ENCODE peak calls at places on chromosomes 13 and 19, in nine cellular contexts. One of them, this sample, is unnamed.

GRCh38 chr19:39160523-39160861 is 34.9 kb downstream of the PAK4 start:
- DNase-seq in HL-60: no peak
- DNase-seq in foreskin fibroblast: peak
- DNase-seq in A549: no peak
- DNase-seq in activated CD4-positive, alpha-beta T cell treated with anti-CD3 and anti-CD28 coated beads for 36 hours: no peak
- DNase-seq in right lobe of liver: no peak
- DNase-seq in bronchial epithelial cell: peak
- DNase-seq in T-helper 2 cell: no peak
- DNase-seq in kidney tubule cell: no peak
- DNase-seq in this sample: peak

GRCh38 chr13:47066261-47066660 is 169.4 kb upstream of the HTR2A start:
- DNase-seq in HL-60: no peak
- DNase-seq in foreskin fibroblast: no peak
- DNase-seq in A549: no peak
- DNase-seq in activated CD4-positive, alpha-beta T cell treated with anti-CD3 and anti-CD28 coated beads for 36 hours: no peak
- DNase-seq in right lobe of liver: no peak
- DNase-seq in bronchial epithelial cell: no peak
- DNase-seq in T-helper 2 cell: no peak
- DNase-seq in kidney tubule cell: no peak
- DNase-seq in this sample: no peak

GRCh38 chr19:51272183-51272817 is 21.4 kb downstream of the SIGLECL1 start:
- DNase-seq in HL-60: no peak
- DNase-seq in foreskin fibroblast: no peak
- DNase-seq in A549: no peak
- DNase-seq in activated CD4-positive, alpha-beta T cell treated with anti-CD3 and anti-CD28 coated beads for 36 hours: peak
- DNase-seq in right lobe of liver: no peak
- DNase-seq in bronchial epithelial cell: no peak
- DNase-seq in T-helper 2 cell: peak
- DNase-seq in kidney tubule cell: peak
- DNase-seq in this sample: no peak

GRCh38 chr13:31850041-31850440 is 110.7 kb downstream of the RXFP2 start:
- DNase-seq in HL-60: no peak
- DNase-seq in foreskin fibroblast: no peak
- DNase-seq in A549: no peak
- DNase-seq in activated CD4-positive, alpha-beta T cell treated with anti-CD3 and anti-CD28 coated beads for 36 hours: no peak
- DNase-seq in right lobe of liver: no peak
- DNase-seq in bronchial epithelial cell: no peak
- DNase-seq in T-helper 2 cell: no peak
- DNase-seq in kidney tubule cell: no peak
- DNase-seq in this sample: no peak

GRCh38 chr13:76976488-76976887 is 15.4 kb upstream of the CLN5 start:
- DNase-seq in HL-60: no peak
- DNase-seq in foreskin fibroblast: peak
- DNase-seq in A549: no peak
- DNase-seq in activated CD4-positive, alpha-beta T cell treated with anti-CD3 and anti-CD28 coated beads for 36 hours: no peak
- DNase-seq in right lobe of liver: no peak
- DNase-seq in bronchial epithelial cell: peak
- DNase-seq in T-helper 2 cell: peak
- DNase-seq in kidney tubule cell: peak
- DNase-seq in this sample: no peak

GRCh38 chr19:55042688-55043087 is 4.6 kb upstream of the GP6 start:
- DNase-seq in HL-60: no peak
- DNase-seq in foreskin fibroblast: no peak
- DNase-seq in A549: no peak
- DNase-seq in activated CD4-positive, alpha-beta T cell treated with anti-CD3 and anti-CD28 coated beads for 36 hours: no peak
- DNase-seq in right lobe of liver: no peak
- DNase-seq in bronchial epithelial cell: no peak
- DNase-seq in T-helper 2 cell: no peak
- DNase-seq in kidney tubule cell: no peak
- DNase-seq in this sample: no peak

GRCh38 chr19:18373892-18374629 is 11.9 kb upstream of the GDF15 start:
- DNase-seq in HL-60: peak
- DNase-seq in foreskin fibroblast: peak
- DNase-seq in A549: peak
- DNase-seq in activated CD4-positive, alpha-beta T cell treated with anti-CD3 and anti-CD28 coated beads for 36 hours: peak
- DNase-seq in right lobe of liver: peak
- DNase-seq in bronchial epithelial cell: peak
- DNase-seq in T-helper 2 cell: peak
- DNase-seq in kidney tubule cell: peak
- DNase-seq in this sample: peak

GRCh38 chr13:111665691-111666095 is 345.3 kb downstream of the TEX29 start:
- DNase-seq in HL-60: no peak
- DNase-seq in foreskin fibroblast: no peak
- DNase-seq in A549: no peak
- DNase-seq in activated CD4-positive, alpha-beta T cell treated with anti-CD3 and anti-CD28 coated beads for 36 hours: no peak
- DNase-seq in right lobe of liver: no peak
- DNase-seq in bronchial epithelial cell: no peak
- DNase-seq in T-helper 2 cell: no peak
- DNase-seq in kidney tubule cell: no peak
- DNase-seq in this sample: no peak

GRCh38 chr13:95547531-95548167 is 4.9 kb upstream of the CLDN10 start:
- DNase-seq in HL-60: no peak
- DNase-seq in foreskin fibroblast: no peak
- DNase-seq in A549: no peak
- DNase-seq in activated CD4-positive, alpha-beta T cell treated with anti-CD3 and anti-CD28 coated beads for 36 hours: no peak
- DNase-seq in right lobe of liver: no peak
- DNase-seq in bronchial epithelial cell: no peak
- DNase-seq in T-helper 2 cell: no peak
- DNase-seq in kidney tubule cell: no peak
- DNase-seq in this sample: no peak

GRCh38 chr19:30371960-30372824 is at the start of gene ZNF536:
- DNase-seq in HL-60: no peak
- DNase-seq in foreskin fibroblast: no peak
- DNase-seq in A549: no peak
- DNase-seq in activated CD4-positive, alpha-beta T cell treated with anti-CD3 and anti-CD28 coated beads for 36 hours: no peak
- DNase-seq in right lobe of liver: no peak
- DNase-seq in bronchial epithelial cell: no peak
- DNase-seq in T-helper 2 cell: no peak
- DNase-seq in kidney tubule cell: no peak
- DNase-seq in this sample: no peak

GRCh38 chr13:20826810-20827560 is 53.2 kb upstream of the EEF1AKMT1 start:
- DNase-seq in HL-60: no peak
- DNase-seq in foreskin fibroblast: no peak
- DNase-seq in A549: no peak
- DNase-seq in activated CD4-positive, alpha-beta T cell treated with anti-CD3 and anti-CD28 coated beads for 36 hours: no peak
- DNase-seq in right lobe of liver: no peak
- DNase-seq in bronchial epithelial cell: no peak
- DNase-seq in T-helper 2 cell: no peak
- DNase-seq in kidney tubule cell: peak
- DNase-seq in this sample: no peak

GRCh38 chr13:50149932-50150331 is 134.7 kb downstream of the KCNRG start:
- DNase-seq in HL-60: no peak
- DNase-seq in foreskin fibroblast: no peak
- DNase-seq in A549: no peak
- DNase-seq in activated CD4-positive, alpha-beta T cell treated with anti-CD3 and anti-CD28 coated beads for 36 hours: no peak
- DNase-seq in right lobe of liver: peak
- DNase-seq in bronchial epithelial cell: no peak
- DNase-seq in T-helper 2 cell: no peak
- DNase-seq in kidney tubule cell: no peak
- DNase-seq in this sample: no peak